ENCODE peak calls at places on chromosomes 11 and 22, in seven cellular contexts. One of them, this sample, is unnamed.

GRCh38 chr11:94537051-94537600 is 6.6 kb upstream of the FUT4 start:
- DNase-seq in activated T-helper 1 cell treated with anti-CD3 and anti-CD28 coated beads, Interleukin-12 subunit alpha, Interleukin-12 subunit beta, Interleukin-2, Interleukin-4 antibody, amounts not matched to agents 30 ng/mL and 10 ng/mL and 1 ng/mL, durations not matched to agents 14 hours and 24 hours and 36 hours: no peak
- DNase-seq in ureter: no peak
- DNase-seq in stimulated activated effector memory CD8-positive, alpha-beta T cell treated with anti-CD3 and anti-CD28 coated beads, Interleukin-12 subunit alpha, Interleukin-12 subunit beta, amount 100 ng/mL, for 72 hours: no peak
- DNase-seq in NCI-H2081: no peak
- DNase-seq in GM23248: peak; percentile 74
- DNase-seq in activated gamma-delta T cell treated with anti-CD3 and anti-CD28 coated beads, Interleukin-2, amount 50 U/mL, for 16 hours: no peak
- DNase-seq in this sample: peak; percentile 32

GRCh38 chr11:116310215-116310614 is 462.6 kb downstream of the BUD13 start:
- DNase-seq in activated T-helper 1 cell treated with anti-CD3 and anti-CD28 coated beads, Interleukin-12 subunit alpha, Interleukin-12 subunit beta, Interleukin-2, Interleukin-4 antibody, amounts not matched to agents 30 ng/mL and 10 ng/mL and 1 ng/mL, durations not matched to agents 14 hours and 24 hours and 36 hours: no peak
- DNase-seq in ureter: no peak
- DNase-seq in stimulated activated effector memory CD8-positive, alpha-beta T cell treated with anti-CD3 and anti-CD28 coated beads, Interleukin-12 subunit alpha, Interleukin-12 subunit beta, amount 100 ng/mL, for 72 hours: no peak
- DNase-seq in NCI-H2081: peak; percentile 51
- DNase-seq in GM23248: no peak
- DNase-seq in activated gamma-delta T cell treated with anti-CD3 and anti-CD28 coated beads, Interleukin-2, amount 50 U/mL, for 16 hours: no peak
- DNase-seq in this sample: peak; percentile 96

GRCh38 chr11:79332017-79332416 is 108.8 kb downstream of the TENM4 start:
- DNase-seq in activated T-helper 1 cell treated with anti-CD3 and anti-CD28 coated beads, Interleukin-12 subunit alpha, Interleukin-12 subunit beta, Interleukin-2, Interleukin-4 antibody, amounts not matched to agents 30 ng/mL and 10 ng/mL and 1 ng/mL, durations not matched to agents 14 hours and 24 hours and 36 hours: no peak
- DNase-seq in ureter: no peak
- DNase-seq in stimulated activated effector memory CD8-positive, alpha-beta T cell treated with anti-CD3 and anti-CD28 coated beads, Interleukin-12 subunit alpha, Interleukin-12 subunit beta, amount 100 ng/mL, for 72 hours: no peak
- DNase-seq in NCI-H2081: peak; percentile 18
- DNase-seq in GM23248: no peak
- DNase-seq in activated gamma-delta T cell treated with anti-CD3 and anti-CD28 coated beads, Interleukin-2, amount 50 U/mL, for 16 hours: no peak
- DNase-seq in this sample: peak; percentile 66

GRCh38 chr11:19674831-19675230 is 37.8 kb upstream of the NAV2 start:
- DNase-seq in activated T-helper 1 cell treated with anti-CD3 and anti-CD28 coated beads, Interleukin-12 subunit alpha, Interleukin-12 subunit beta, Interleukin-2, Interleukin-4 antibody, amounts not matched to agents 30 ng/mL and 10 ng/mL and 1 ng/mL, durations not matched to agents 14 hours and 24 hours and 36 hours: no peak
- DNase-seq in ureter: no peak
- DNase-seq in stimulated activated effector memory CD8-positive, alpha-beta T cell treated with anti-CD3 and anti-CD28 coated beads, Interleukin-12 subunit alpha, Interleukin-12 subunit beta, amount 100 ng/mL, for 72 hours: no peak
- DNase-seq in NCI-H2081: no peak
- DNase-seq in GM23248: no peak
- DNase-seq in activated gamma-delta T cell treated with anti-CD3 and anti-CD28 coated beads, Interleukin-2, amount 50 U/mL, for 16 hours: no peak
- DNase-seq in this sample: no peak

GRCh38 chr11:128345316-128345715 is 242.0 kb downstream of the ETS1 start:
- DNase-seq in activated T-helper 1 cell treated with anti-CD3 and anti-CD28 coated beads, Interleukin-12 subunit alpha, Interleukin-12 subunit beta, Interleukin-2, Interleukin-4 antibody, amounts not matched to agents 30 ng/mL and 10 ng/mL and 1 ng/mL, durations not matched to agents 14 hours and 24 hours and 36 hours: no peak
- DNase-seq in ureter: no peak
- DNase-seq in stimulated activated effector memory CD8-positive, alpha-beta T cell treated with anti-CD3 and anti-CD28 coated beads, Interleukin-12 subunit alpha, Interleukin-12 subunit beta, amount 100 ng/mL, for 72 hours: no peak
- DNase-seq in NCI-H2081: no peak
- DNase-seq in GM23248: no peak
- DNase-seq in activated gamma-delta T cell treated with anti-CD3 and anti-CD28 coated beads, Interleukin-2, amount 50 U/mL, for 16 hours: no peak
- DNase-seq in this sample: no peak

GRCh38 chr11:82845336-82846036 is 54.7 kb downstream of the PRCP start:
- DNase-seq in activated T-helper 1 cell treated with anti-CD3 and anti-CD28 coated beads, Interleukin-12 subunit alpha, Interleukin-12 subunit beta, Interleukin-2, Interleukin-4 antibody, amounts not matched to agents 30 ng/mL and 10 ng/mL and 1 ng/mL, durations not matched to agents 14 hours and 24 hours and 36 hours: no peak
- DNase-seq in ureter: no peak
- DNase-seq in stimulated activated effector memory CD8-positive, alpha-beta T cell treated with anti-CD3 and anti-CD28 coated beads, Interleukin-12 subunit alpha, Interleukin-12 subunit beta, amount 100 ng/mL, for 72 hours: no peak
- DNase-seq in NCI-H2081: no peak
- DNase-seq in GM23248: no peak
- DNase-seq in activated gamma-delta T cell treated with anti-CD3 and anti-CD28 coated beads, Interleukin-2, amount 50 U/mL, for 16 hours: no peak
- DNase-seq in this sample: peak; percentile 26

GRCh38 chr22:19036523-19037273 is 85.5 kb downstream of the DGCR2 start:
- DNase-seq in activated T-helper 1 cell treated with anti-CD3 and anti-CD28 coated beads, Interleukin-12 subunit alpha, Interleukin-12 subunit beta, Interleukin-2, Interleukin-4 antibody, amounts not matched to agents 30 ng/mL and 10 ng/mL and 1 ng/mL, durations not matched to agents 14 hours and 24 hours and 36 hours: no peak
- DNase-seq in ureter: peak; percentile 33
- DNase-seq in stimulated activated effector memory CD8-positive, alpha-beta T cell treated with anti-CD3 and anti-CD28 coated beads, Interleukin-12 subunit alpha, Interleukin-12 subunit beta, amount 100 ng/mL, for 72 hours: no peak
- DNase-seq in NCI-H2081: no peak
- DNase-seq in GM23248: no peak
- DNase-seq in activated gamma-delta T cell treated with anti-CD3 and anti-CD28 coated beads, Interleukin-2, amount 50 U/mL, for 16 hours: no peak
- DNase-seq in this sample: no peak

GRCh38 chr11:19777342-19778102 is 64.9 kb downstream of the NAV2 start:
- DNase-seq in activated T-helper 1 cell treated with anti-CD3 and anti-CD28 coated beads, Interleukin-12 subunit alpha, Interleukin-12 subunit beta, Interleukin-2, Interleukin-4 antibody, amounts not matched to agents 30 ng/mL and 10 ng/mL and 1 ng/mL, durations not matched to agents 14 hours and 24 hours and 36 hours: no peak
- DNase-seq in ureter: no peak
- DNase-seq in stimulated activated effector memory CD8-positive, alpha-beta T cell treated with anti-CD3 and anti-CD28 coated beads, Interleukin-12 subunit alpha, Interleukin-12 subunit beta, amount 100 ng/mL, for 72 hours: no peak
- DNase-seq in NCI-H2081: no peak
- DNase-seq in GM23248: peak; percentile 62
- DNase-seq in activated gamma-delta T cell treated with anti-CD3 and anti-CD28 coated beads, Interleukin-2, amount 50 U/mL, for 16 hours: no peak
- DNase-seq in this sample: peak; percentile 60

GRCh38 chr11:118641463-118642019 is 34.1 kb downstream of the PHLDB1 start:
- DNase-seq in activated T-helper 1 cell treated with anti-CD3 and anti-CD28 coated beads, Interleukin-12 subunit alpha, Interleukin-12 subunit beta, Interleukin-2, Interleukin-4 antibody, amounts not matched to agents 30 ng/mL and 10 ng/mL and 1 ng/mL, durations not matched to agents 14 hours and 24 hours and 36 hours: no peak
- DNase-seq in ureter: no peak
- DNase-seq in stimulated activated effector memory CD8-positive, alpha-beta T cell treated with anti-CD3 and anti-CD28 coated beads, Interleukin-12 subunit alpha, Interleukin-12 subunit beta, amount 100 ng/mL, for 72 hours: no peak
- DNase-seq in NCI-H2081: peak; percentile 95
- DNase-seq in GM23248: no peak
- DNase-seq in activated gamma-delta T cell treated with anti-CD3 and anti-CD28 coated beads, Interleukin-2, amount 50 U/mL, for 16 hours: no peak
- DNase-seq in this sample: no peak

GRCh38 chr22:28116261-28116673 is 197.2 kb upstream of the PITPNB start:
- DNase-seq in activated T-helper 1 cell treated with anti-CD3 and anti-CD28 coated beads, Interleukin-12 subunit alpha, Interleukin-12 subunit beta, Interleukin-2, Interleukin-4 antibody, amounts not matched to agents 30 ng/mL and 10 ng/mL and 1 ng/mL, durations not matched to agents 14 hours and 24 hours and 36 hours: no peak
- DNase-seq in ureter: peak; percentile 47
- DNase-seq in stimulated activated effector memory CD8-positive, alpha-beta T cell treated with anti-CD3 and anti-CD28 coated beads, Interleukin-12 subunit alpha, Interleukin-12 subunit beta, amount 100 ng/mL, for 72 hours: no peak
- DNase-seq in NCI-H2081: no peak
- DNase-seq in GM23248: peak; percentile 97
- DNase-seq in activated gamma-delta T cell treated with anti-CD3 and anti-CD28 coated beads, Interleukin-2, amount 50 U/mL, for 16 hours: no peak
- DNase-seq in this sample: peak; percentile 96

GRCh38 chr11:369336-370018 is at the start of gene B4GALNT4:
- DNase-seq in activated T-helper 1 cell treated with anti-CD3 and anti-CD28 coated beads, Interleukin-12 subunit alpha, Interleukin-12 subunit beta, Interleukin-2, Interleukin-4 antibody, amounts not matched to agents 30 ng/mL and 10 ng/mL and 1 ng/mL, durations not matched to agents 14 hours and 24 hours and 36 hours: peak; percentile 18
- DNase-seq in ureter: no peak
- DNase-seq in stimulated activated effector memory CD8-positive, alpha-beta T cell treated with anti-CD3 and anti-CD28 coated beads, Interleukin-12 subunit alpha, Interleukin-12 subunit beta, amount 100 ng/mL, for 72 hours: no peak
- DNase-seq in NCI-H2081: peak; percentile 28
- DNase-seq in GM23248: peak; percentile 76
- DNase-seq in activated gamma-delta T cell treated with anti-CD3 and anti-CD28 coated beads, Interleukin-2, amount 50 U/mL, for 16 hours: no peak
- DNase-seq in this sample: peak; percentile 78

GRCh38 chr11:95135880-95136279 is 46.2 kb downstream of the ENDOD1 start:
- DNase-seq in activated T-helper 1 cell treated with anti-CD3 and anti-CD28 coated beads, Interleukin-12 subunit alpha, Interleukin-12 subunit beta, Interleukin-2, Interleukin-4 antibody, amounts not matched to agents 30 ng/mL and 10 ng/mL and 1 ng/mL, durations not matched to agents 14 hours and 24 hours and 36 hours: no peak
- DNase-seq in ureter: no peak
- DNase-seq in stimulated activated effector memory CD8-positive, alpha-beta T cell treated with anti-CD3 and anti-CD28 coated beads, Interleukin-12 subunit alpha, Interleukin-12 subunit beta, amount 100 ng/mL, for 72 hours: no peak
- DNase-seq in NCI-H2081: no peak
- DNase-seq in GM23248: no peak
- DNase-seq in activated gamma-delta T cell treated with anti-CD3 and anti-CD28 coated beads, Interleukin-2, amount 50 U/mL, for 16 hours: no peak
- DNase-seq in this sample: no peak

GRCh38 chr11:10394229-10395100 is 60.6 kb upstream of the AMPD3 start:
- DNase-seq in activated T-helper 1 cell treated with anti-CD3 and anti-CD28 coated beads, Interleukin-12 subunit alpha, Interleukin-12 subunit beta, Interleukin-2, Interleukin-4 antibody, amounts not matched to agents 30 ng/mL and 10 ng/mL and 1 ng/mL, durations not matched to agents 14 hours and 24 hours and 36 hours: no peak
- DNase-seq in ureter: no peak
- DNase-seq in stimulated activated effector memory CD8-positive, alpha-beta T cell treated with anti-CD3 and anti-CD28 coated beads, Interleukin-12 subunit alpha, Interleukin-12 subunit beta, amount 100 ng/mL, for 72 hours: no peak
- DNase-seq in NCI-H2081: no peak
- DNase-seq in GM23248: peak; percentile 82
- DNase-seq in activated gamma-delta T cell treated with anti-CD3 and anti-CD28 coated beads, Interleukin-2, amount 50 U/mL, for 16 hours: no peak
- DNase-seq in this sample: no peak

GRCh38 chr22:43777204-43777671 is 34.9 kb downstream of the EFCAB6 start:
- DNase-seq in activated T-helper 1 cell treated with anti-CD3 and anti-CD28 coated beads, Interleukin-12 subunit alpha, Interleukin-12 subunit beta, Interleukin-2, Interleukin-4 antibody, amounts not matched to agents 30 ng/mL and 10 ng/mL and 1 ng/mL, durations not matched to agents 14 hours and 24 hours and 36 hours: no peak
- DNase-seq in ureter: no peak
- DNase-seq in stimulated activated effector memory CD8-positive, alpha-beta T cell treated with anti-CD3 and anti-CD28 coated beads, Interleukin-12 subunit alpha, Interleukin-12 subunit beta, amount 100 ng/mL, for 72 hours: peak; percentile 17
- DNase-seq in NCI-H2081: no peak
- DNase-seq in GM23248: peak; percentile 77
- DNase-seq in activated gamma-delta T cell treated with anti-CD3 and anti-CD28 coated beads, Interleukin-2, amount 50 U/mL, for 16 hours: no peak
- DNase-seq in this sample: peak; percentile 80